ENCODE peak calls at places on chromosomes 4 and X, in five cellular contexts. One of them, this sample, is unnamed.

GRCh38 chr4:100985576-100985975 is 361.8 kb downstream of the PPP3CA start:
- DNase-seq in amygdala: no peak
- DNase-seq in iPS DF 6.9: no peak
- DNase-seq in fibroblast of the aortic adventitia: no peak
- DNase-seq in CD8-positive, alpha-beta T cell: no peak
- DNase-seq in this sample: no peak

GRCh38 chr4:38131371-38132139 is 171.4 kb downstream of the PTTG2 start:
- DNase-seq in amygdala: no peak
- DNase-seq in iPS DF 6.9: no peak
- DNase-seq in fibroblast of the aortic adventitia: peak
- DNase-seq in CD8-positive, alpha-beta T cell: peak
- DNase-seq in this sample: no peak

GRCh38 chr4:7902826-7903225 is 36.8 kb downstream of the AFAP1 start:
- DNase-seq in amygdala: no peak
- DNase-seq in iPS DF 6.9: no peak
- DNase-seq in fibroblast of the aortic adventitia: no peak
- DNase-seq in CD8-positive, alpha-beta T cell: no peak
- DNase-seq in this sample: no peak

GRCh38 chrX:7746861-7747260 is 96.1 kb upstream of the VCX start:
- DNase-seq in amygdala: no peak
- DNase-seq in iPS DF 6.9: no peak
- DNase-seq in fibroblast of the aortic adventitia: no peak
- DNase-seq in CD8-positive, alpha-beta T cell: no peak
- DNase-seq in this sample: no peak

GRCh38 chr4:56226579-56226978 is 160.7 kb downstream of the AASDH start:
- DNase-seq in amygdala: no peak
- DNase-seq in iPS DF 6.9: no peak
- DNase-seq in fibroblast of the aortic adventitia: no peak
- DNase-seq in CD8-positive, alpha-beta T cell: no peak
- DNase-seq in this sample: peak

GRCh38 chr4:87679449-87680169 is 29.5 kb downstream of the DMP1 start:
- DNase-seq in amygdala: peak
- DNase-seq in iPS DF 6.9: peak
- DNase-seq in fibroblast of the aortic adventitia: peak
- DNase-seq in CD8-positive, alpha-beta T cell: peak
- DNase-seq in this sample: peak

GRCh38 chr4:684611-685010 is 4.3 kb downstream of the SLC49A3 start:
- DNase-seq in amygdala: no peak
- DNase-seq in iPS DF 6.9: no peak
- DNase-seq in fibroblast of the aortic adventitia: no peak
- DNase-seq in CD8-positive, alpha-beta T cell: no peak
- DNase-seq in this sample: no peak

GRCh38 chr4:152947311-152947710 is 11.2 kb downstream of the FHDC1 start:
- DNase-seq in amygdala: no peak
- DNase-seq in iPS DF 6.9: no peak
- DNase-seq in fibroblast of the aortic adventitia: no peak
- DNase-seq in CD8-positive, alpha-beta T cell: no peak
- DNase-seq in this sample: no peak

GRCh38 chr4:138178566-138178965 is 63.6 kb downstream of the SLC7A11 start:
- DNase-seq in amygdala: no peak
- DNase-seq in iPS DF 6.9: no peak
- DNase-seq in fibroblast of the aortic adventitia: peak
- DNase-seq in CD8-positive, alpha-beta T cell: no peak
- DNase-seq in this sample: no peak

GRCh38 chrX:13697440-13697839 is 8.5 kb downstream of the RAB9A start:
- DNase-seq in amygdala: no peak
- DNase-seq in iPS DF 6.9: no peak
- DNase-seq in fibroblast of the aortic adventitia: peak
- DNase-seq in CD8-positive, alpha-beta T cell: no peak
- DNase-seq in this sample: no peak

GRCh38 chr4:176277162-176277904 is 8.3 kb upstream of the ASB5 start:
- DNase-seq in amygdala: peak
- DNase-seq in iPS DF 6.9: peak
- DNase-seq in fibroblast of the aortic adventitia: peak
- DNase-seq in CD8-positive, alpha-beta T cell: no peak
- DNase-seq in this sample: no peak

GRCh38 chr4:90328558-90328957 is 201.4 kb downstream of the CCSER1 start:
- DNase-seq in amygdala: no peak
- DNase-seq in iPS DF 6.9: no peak
- DNase-seq in fibroblast of the aortic adventitia: peak
- DNase-seq in CD8-positive, alpha-beta T cell: no peak
- DNase-seq in this sample: no peak

GRCh38 chrX:153469811-153470410 is 465 bp downstream of the HAUS7 start:
- DNase-seq in amygdala: no peak
- DNase-seq in iPS DF 6.9: no peak
- DNase-seq in fibroblast of the aortic adventitia: peak
- DNase-seq in CD8-positive, alpha-beta T cell: no peak
- DNase-seq in this sample: no peak

GRCh38 chr4:101284546-101284945 is 62.8 kb downstream of the PPP3CA start:
- DNase-seq in amygdala: no peak
- DNase-seq in iPS DF 6.9: no peak
- DNase-seq in fibroblast of the aortic adventitia: peak
- DNase-seq in CD8-positive, alpha-beta T cell: no peak
- DNase-seq in this sample: no peak

GRCh38 chrX:102863735-102864134 is 73.3 kb upstream of the RAB40AL start:
- DNase-seq in amygdala: peak
- DNase-seq in iPS DF 6.9: peak
- DNase-seq in fibroblast of the aortic adventitia: peak
- DNase-seq in CD8-positive, alpha-beta T cell: peak
- DNase-seq in this sample: no peak

GRCh38 chr4:167903291-167903721 is 189.0 kb upstream of the ANXA10 start:
- DNase-seq in amygdala: no peak
- DNase-seq in iPS DF 6.9: no peak
- DNase-seq in fibroblast of the aortic adventitia: peak
- DNase-seq in CD8-positive, alpha-beta T cell: no peak
- DNase-seq in this sample: no peak

GRCh38 chr4:29861307-29861706 is 858.9 kb upstream of the PCDH7 start:
- DNase-seq in amygdala: no peak
- DNase-seq in iPS DF 6.9: no peak
- DNase-seq in fibroblast of the aortic adventitia: no peak
- DNase-seq in CD8-positive, alpha-beta T cell: no peak
- DNase-seq in this sample: no peak

GRCh38 chrX:13463608-13464007 is 105.8 kb upstream of the EGFL6 start:
- DNase-seq in amygdala: no peak
- DNase-seq in iPS DF 6.9: no peak
- DNase-seq in fibroblast of the aortic adventitia: peak
- DNase-seq in CD8-positive, alpha-beta T cell: no peak
- DNase-seq in this sample: no peak

GRCh38 chrX:16592194-16592770 is 57.7 kb upstream of the S100G start:
- DNase-seq in amygdala: no peak
- DNase-seq in iPS DF 6.9: no peak
- DNase-seq in fibroblast of the aortic adventitia: no peak
- DNase-seq in CD8-positive, alpha-beta T cell: no peak
- DNase-seq in this sample: no peak

GRCh38 chr4:4225915-4226605 is 669 bp downstream of the OTOP1 start:
- DNase-seq in amygdala: no peak
- DNase-seq in iPS DF 6.9: no peak
- DNase-seq in fibroblast of the aortic adventitia: no peak
- DNase-seq in CD8-positive, alpha-beta T cell: no peak
- DNase-seq in this sample: no peak

GRCh38 chrX:21972046-21972445 is 31.5 kb downstream of the SMS start:
- DNase-seq in amygdala: no peak
- DNase-seq in iPS DF 6.9: no peak
- DNase-seq in fibroblast of the aortic adventitia: no peak
- DNase-seq in CD8-positive, alpha-beta T cell: no peak
- DNase-seq in this sample: no peak

GRCh38 chr4:56764775-56765174 is 56.7 kb downstream of the SPINK2 start:
- DNase-seq in amygdala: no peak
- DNase-seq in iPS DF 6.9: no peak
- DNase-seq in fibroblast of the aortic adventitia: peak
- DNase-seq in CD8-positive, alpha-beta T cell: no peak
- DNase-seq in this sample: no peak

GRCh38 chrX:71542825-71543224 is 9.9 kb downstream of the OGT start:
- DNase-seq in amygdala: no peak
- DNase-seq in iPS DF 6.9: no peak
- DNase-seq in fibroblast of the aortic adventitia: no peak
- DNase-seq in CD8-positive, alpha-beta T cell: no peak
- DNase-seq in this sample: no peak

This sample was measured in iPS DF 19.7.